ENCODE peak calls at places on chromosomes 5 and 9, in five cellular contexts. X is H1, E is HEK293T, U is HepG2, T is GM12878. D is an unnamed sample.

GRCh38 chr9:93600504-93600903 is 24.1 kb downstream of the PHF2 start:
- DNase-seq in X (no peak), E (no peak), U (no peak), T (no peak), D (no peak)

GRCh38 chr5:89421035-89421434 is 538.1 kb upstream of the MEF2C start:
- DNase-seq in X (no peak), E (no peak), U (no peak), T (no peak), D (no peak)

GRCh38 chr5:73233461-73234151 is 60.6 kb downstream of the TMEM174 start:
- DNase-seq in X (no peak), E (no peak), U (no peak), T (no peak), D (no peak)

GRCh38 chr9:121771851-121772599 is 120.6 kb downstream of the DAB2IP start:
- DNase-seq in X (no peak), E (no peak), U (no peak), T (no peak), D (no peak)

GRCh38 chr5:83050723-83051340 is 26.4 kb downstream of the TMEM167A start:
- DNase-seq in X (no peak), E (no peak), U (no peak), T (no peak), D (no peak)

GRCh38 chr5:11322133-11322532 is 561.1 kb upstream of the DAP start:
- DNase-seq in X (no peak), E (no peak), U (no peak), T (no peak), D (no peak)

GRCh38 chr9:35322075-35322885 is 160.5 kb downstream of the UNC13B start:
- DNase-seq in X (no peak), E (no peak), U (no peak), T (no peak), D (no peak)

GRCh38 chr5:56123531-56124243 is 109.4 kb downstream of the ANKRD55 start:
- DNase-seq in X (peak), E (peak), U (peak), T (no peak), D (peak)

GRCh38 chr5:27797220-27797619 is 758.8 kb upstream of the CDH9 start:
- DNase-seq in X (no peak), E (no peak), U (no peak), T (no peak), D (no peak)

GRCh38 chr5:43020294-43020711 is 19.8 kb downstream of the ANXA2R start:
- DNase-seq in X (no peak), E (no peak), U (peak), T (no peak), D (no peak)

GRCh38 chr5:133709074-133709676 is 96.8 kb upstream of the FSTL4 start:
- DNase-seq in X (no peak), E (no peak), U (no peak), T (no peak), D (no peak)

GRCh38 chr5:15168397-15168796 is 296.8 kb upstream of the ANKH start:
- DNase-seq in X (no peak), E (no peak), U (no peak), T (no peak), D (no peak)

GRCh38 chr5:123807177-123807900 is 295.4 kb downstream of the CSNK1G3 start:
- DNase-seq in X (no peak), E (peak), U (no peak), T (no peak), D (no peak)

GRCh38 chr5:138753794-138754698 is 821 bp downstream of the CTNNA1 start:
- DNase-seq in X (no peak), E (peak), U (peak), T (no peak), D (peak)

GRCh38 chr9:109448223-109448622 is 49.9 kb downstream of the PTPN3 start:
- DNase-seq in X (no peak), E (no peak), U (no peak), T (no peak), D (no peak)

GRCh38 chr9:18678846-18679245 is 204.9 kb downstream of the ADAMTSL1 start:
- DNase-seq in X (no peak), E (no peak), U (no peak), T (no peak), D (no peak)

GRCh38 chr5:168313596-168314204 is 22.3 kb downstream of the WWC1 start:
- DNase-seq in X (no peak), E (no peak), U (no peak), T (no peak), D (no peak)

GRCh38 chr5:102450313-102450990 is 48.3 kb downstream of the SLCO6A1 start:
- DNase-seq in X (peak), E (no peak), U (peak), T (no peak), D (peak)

GRCh38 chr5:176810084-176810597 is at the start of gene UNC5A:
- DNase-seq in X (no peak), E (peak), U (no peak), T (no peak), D (no peak)

DNA sequence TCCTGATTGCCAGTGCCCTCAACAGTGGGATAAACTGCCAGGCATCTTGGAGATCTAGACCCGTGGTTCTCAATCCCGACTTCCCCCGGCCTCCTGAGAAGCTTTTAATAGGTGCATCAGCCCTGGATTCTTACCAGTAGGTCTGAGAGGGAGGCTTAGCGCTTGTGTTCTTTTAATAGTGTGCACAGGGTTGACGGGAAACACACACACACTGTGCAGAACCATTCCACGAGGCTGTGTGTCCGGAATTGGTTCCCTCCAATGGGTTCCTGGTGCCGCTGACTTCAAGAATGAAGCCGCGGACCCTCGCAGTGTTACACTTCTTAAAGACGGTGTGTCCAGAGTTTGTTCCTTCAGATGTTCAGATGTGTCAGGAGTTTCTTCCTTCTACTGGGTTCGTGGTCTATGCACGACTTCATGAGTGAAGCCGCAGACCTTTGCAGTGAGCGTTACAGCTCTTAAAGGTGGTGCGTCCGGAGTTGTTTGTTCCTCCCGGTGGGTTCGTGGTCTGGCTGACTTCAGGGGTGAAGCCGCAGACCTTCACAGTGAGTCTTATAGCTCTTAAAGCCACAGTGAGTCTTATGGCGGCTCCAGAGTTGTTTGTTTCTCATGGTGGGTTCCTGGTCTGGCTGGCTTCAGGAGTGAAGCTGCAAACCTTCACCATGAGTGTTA is 46.6 kb upstream of the PRSS3 start:
- DNase-seq in X (no peak), E (no peak), U (no peak), T (no peak), D (no peak)
- TF ChIP-seq SUZ12 in X (no peak), E (no peak), U (no peak), T (no peak), D (no peak)

GRCh38 chr5:59246470-59247250 is 646.9 kb downstream of the PDE4D start:
- DNase-seq in X (no peak), E (no peak), U (no peak), T (no peak), D (no peak)
- TF ChIP-seq SUZ12 in X (no peak), E (no peak), U (no peak), T (no peak), D (no peak)

DNA sequence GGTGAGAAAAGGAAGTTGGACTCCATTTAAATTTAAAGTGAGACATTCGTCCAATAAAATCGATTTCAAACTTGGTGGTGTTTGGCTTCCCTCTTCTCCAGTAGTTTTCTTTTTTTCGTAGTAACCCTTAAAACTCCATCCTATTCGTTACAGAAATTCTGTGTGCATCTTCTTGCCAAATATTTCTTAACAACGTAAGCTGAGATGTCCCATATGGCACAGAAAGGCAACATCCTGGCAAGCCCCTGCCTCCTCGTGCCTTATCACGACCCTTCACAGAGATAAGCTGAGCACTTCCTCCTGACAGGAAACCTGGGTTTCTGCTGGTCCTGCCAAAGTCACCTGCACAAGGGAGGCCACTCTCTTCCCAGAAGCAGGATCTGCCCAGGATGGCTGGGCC is 11.8 kb upstream of the ADAMTS2 start:
- DNase-seq in X (no peak), E (no peak), U (no peak), T (no peak), D (no peak)
- TF ChIP-seq SUZ12 in X (no peak), E (no peak), U (no peak), T (no peak), D (no peak)

GRCh38 chr5:31237159-31237558 is 43.7 kb downstream of the CDH6 start:
- DNase-seq in X (no peak), E (no peak), U (peak), T (no peak), D (no peak)
- TF ChIP-seq SUZ12 in X (no peak), E (no peak), U (no peak), T (no peak), D (no peak)

DNA sequence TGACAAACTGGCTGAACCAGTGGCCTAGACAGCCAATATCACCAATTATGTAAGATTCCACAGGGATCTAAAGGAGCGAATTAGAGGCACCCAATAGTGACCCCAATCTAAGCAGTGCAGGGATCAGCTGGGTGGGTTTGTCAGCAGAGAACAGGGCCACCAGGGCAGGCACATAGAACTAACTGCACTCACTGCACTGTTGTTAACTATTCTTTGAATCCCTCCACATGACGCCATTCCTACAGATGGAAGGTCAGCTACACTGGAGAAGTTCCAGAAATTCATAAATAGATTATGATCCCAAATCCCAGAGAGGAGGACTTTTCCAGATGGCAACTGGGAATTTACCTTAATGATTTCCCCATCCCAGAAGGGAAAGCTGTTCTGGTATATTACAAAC is 84.2 kb downstream of the THBS4 start:
- DNase-seq in X (no peak), E (no peak), U (no peak), T (no peak), D (no peak)
- TF ChIP-seq SUZ12 in X (no peak), E (no peak), U (no peak), T (no peak), D (no peak)

GRCh38 chr9:102497709-102498108 is 497.4 kb upstream of the CYLC2 start:
- DNase-seq in X (no peak), E (no peak), U (no peak), T (no peak), D (peak)
- TF ChIP-seq SUZ12 in X (no peak), E (no peak), U (no peak), T (no peak), D (no peak)

GRCh38 chr5:40384782-40385390 is 294.8 kb upstream of the PTGER4 start:
- DNase-seq in X (no peak), E (no peak), U (no peak), T (no peak), D (no peak)
- TF ChIP-seq SUZ12 in X (no peak), E (no peak), U (no peak), T (no peak), D (no peak)

GRCh38 chr5:91283899-91284298 is 99.2 kb downstream of the ARRDC3 start:
- DNase-seq in X (no peak), E (no peak), U (no peak), T (no peak), D (no peak)
- TF ChIP-seq SUZ12 in X (no peak), E (no peak), U (no peak), T (no peak), D (no peak)

GRCh38 chr5:172245823-172246222 is 37.7 kb downstream of the UBTD2 start:
- DNase-seq in X (no peak), E (no peak), U (no peak), T (no peak), D (no peak)

GRCh38 chr5:172243302-172243701 is 40.3 kb downstream of the UBTD2 start:
- DNase-seq in X (no peak), E (no peak), U (no peak), T (no peak), D (no peak)

GRCh38 chr5:172245046-172245445 is 38.5 kb downstream of the UBTD2 start:
- DNase-seq in X (no peak), E (no peak), U (no peak), T (no peak), D (no peak)
- TF ChIP-seq SUZ12 in X (no peak), E (no peak), U (no peak), T (no peak), D (no peak)

D was measured in NT2/D1.